ENCODE peak calls at places on chromosomes 1 and 21, in seven cellular contexts. U is hepatocyte, D is suprapubic skin, B is neural progenitor cell, V is colonic mucosa, I is left ventricle myocardium inferior, R is lung. E is an unnamed sample.

GRCh38 chr1:60540176-60540575 is 466.6 kb upstream of the C1orf87 start:
- DNase-seq in I (no peak), B (no peak), R (no peak), V (no peak), D (no peak), U (no peak), E (no peak)

GRCh38 chr21:27526451-27526850 is 559.6 kb upstream of the ADAMTS5 start:
- DNase-seq in U (no peak), R (no peak), B (no peak), V (no peak), I (peak; percentile 23), D (no peak), E (no peak)

GRCh38 chr1:37274896-37275631 is 199.3 kb upstream of the ZC3H12A start:
- DNase-seq in I (no peak), B (peak; percentile 26), D (no peak), R (no peak), V (no peak), U (no peak), E (no peak)

GRCh38 chr21:14916676-14917141 is 148.1 kb downstream of the NRIP1 start:
- DNase-seq in V (no peak), I (no peak), R (no peak), B (no peak), U (peak; percentile 17), D (no peak), E (no peak)

GRCh38 chr1:223326776-223327175 is 37.2 kb downstream of the SUSD4 start:
- DNase-seq in U (no peak), V (no peak), I (no peak), R (no peak), D (no peak), B (no peak), E (no peak)

GRCh38 chr1:20472860-20473711 is 12.9 kb downstream of the CAMK2N1 start:
- DNase-seq in D (no peak), V (peak; percentile 72), R (no peak), U (peak; percentile 88), I (peak; percentile 70), B (peak; percentile 92), E (peak; percentile 95)

GRCh38 chr1:81664341-81664740 is 136.4 kb upstream of the ADGRL2 start:
- DNase-seq in V (no peak), I (no peak), B (no peak), U (no peak), R (no peak), D (no peak), E (no peak)

GRCh38 chr1:200992382-200993101 is 31.0 kb downstream of the KIF21B start:
- DNase-seq in B (no peak), D (no peak), R (no peak), V (no peak), I (no peak), U (no peak), E (no peak)

GRCh38 chr21:41215856-41216408 is 48.0 kb downstream of the BACE2 start:
- DNase-seq in U (no peak), I (no peak), V (no peak), R (no peak), D (no peak), B (no peak), E (no peak)

GRCh38 chr1:184930645-184931044 is 43.7 kb downstream of the NIBAN1 start:
- DNase-seq in I (no peak), D (no peak), B (no peak), U (no peak), V (no peak), R (no peak), E (no peak)

GRCh38 chr1:68624233-68624632 is 127.4 kb upstream of the DEPDC1 start:
- DNase-seq in V (no peak), I (no peak), D (no peak), R (no peak), B (peak; percentile 13), U (no peak), E (no peak)

GRCh38 chr1:205505076-205505729 is 734 bp downstream of the CDK18 start:
- DNase-seq in D (no peak), V (peak; percentile 52), R (no peak), B (peak; percentile 50), I (peak; percentile 38), U (peak; percentile 42), E (no peak)

GRCh38 chr1:207793327-207793726 is 41.5 kb downstream of the CD46 start:
- DNase-seq in I (no peak), D (no peak), U (no peak), V (no peak), R (no peak), B (no peak), E (no peak)

GRCh38 chr1:5298376-5298775 is 644.0 kb downstream of the AJAP1 start:
- DNase-seq in D (no peak), V (no peak), I (no peak), U (no peak), B (no peak), R (no peak), E (no peak)
- TF ChIP-seq CTCF in D (no peak), V (no peak), I (no peak), U (no peak), B (no peak), R (no peak), E (no peak)

GRCh38 chr1:148372731-148373130 is 110.4 kb downstream of the PPIAL4G start:
- DNase-seq in B (no peak), V (peak; percentile 40), R (no peak), U (no peak), D (no peak), I (no peak), E (no peak)
- H3K27ac ChIP-seq in B (no peak overlapping the region), V (peak overlapping the region; percentile 47), R (no peak overlapping the region), U (peak overlapping the region; percentile 15), D (peak overlapping the region; percentile 62), I (no peak overlapping the region), E (no peak overlapping the region)

DNA sequence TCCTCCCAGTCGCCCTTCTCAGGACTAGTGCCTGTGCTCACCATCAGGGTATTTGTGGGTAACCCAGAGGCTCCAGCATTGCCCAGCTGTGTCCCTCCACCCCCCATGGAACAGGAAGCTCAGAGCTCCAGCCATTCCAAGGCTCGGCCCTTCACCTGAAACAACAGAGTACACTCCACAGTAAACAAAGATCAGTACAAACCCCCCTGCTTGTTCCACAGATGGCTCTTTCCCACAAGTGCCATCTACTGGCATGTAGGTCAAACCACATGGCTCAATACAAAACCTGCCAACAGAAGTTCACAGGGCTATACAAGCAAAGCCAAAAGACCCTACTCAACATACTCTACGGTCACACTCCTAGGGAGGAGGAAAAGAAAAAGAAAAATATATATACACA is 258.7 kb downstream of the AGBL4 start:
- DNase-seq in U (no peak), B (no peak), I (no peak), V (no peak), D (no peak), R (no peak), E (no peak)
- TF ChIP-seq CTCF in U (no peak), B (no peak), I (no peak), V (no peak), D (no peak), R (no peak), E (no peak)

GRCh38 chr1:58783090-58783992 is 506 bp downstream of the JUN start:
- DNase-seq in B (peak; percentile 82), R (peak; percentile 50), U (peak; percentile 68), V (peak; percentile 53), D (peak; percentile 84), I (peak; percentile 50), E (peak; percentile 77)
- H3K27ac ChIP-seq in B (no peak overlapping the region), R (peak overlapping the region; percentile 99), U (peak overlapping the region; percentile 95), V (peak overlapping the region; percentile 99), D (peak overlapping the region; percentile 99), I (peak overlapping the region; percentile 99), E (peak overlapping the region; percentile 99)

GRCh38 chr1:28759257-28759656 is 22.5 kb downstream of the YTHDF2 start:
- DNase-seq in R (no peak), D (no peak), U (no peak), V (no peak), B (no peak), I (no peak), E (no peak)

GRCh38 chr1:28755701-28756100 is 19.0 kb downstream of the YTHDF2 start:
- DNase-seq in R (no peak), D (no peak), I (no peak), U (no peak), B (no peak), V (no peak), E (no peak)

GRCh38 chr1:28758420-28758819 is 21.7 kb downstream of the YTHDF2 start:
- DNase-seq in B (no peak), D (no peak), R (no peak), I (no peak), U (no peak), V (no peak), E (no peak)

GRCh38 chr1:28761189-28761588 is 24.4 kb downstream of the YTHDF2 start:
- DNase-seq in R (no peak), D (no peak), B (no peak), U (no peak), V (no peak), I (no peak), E (no peak)

DNA sequence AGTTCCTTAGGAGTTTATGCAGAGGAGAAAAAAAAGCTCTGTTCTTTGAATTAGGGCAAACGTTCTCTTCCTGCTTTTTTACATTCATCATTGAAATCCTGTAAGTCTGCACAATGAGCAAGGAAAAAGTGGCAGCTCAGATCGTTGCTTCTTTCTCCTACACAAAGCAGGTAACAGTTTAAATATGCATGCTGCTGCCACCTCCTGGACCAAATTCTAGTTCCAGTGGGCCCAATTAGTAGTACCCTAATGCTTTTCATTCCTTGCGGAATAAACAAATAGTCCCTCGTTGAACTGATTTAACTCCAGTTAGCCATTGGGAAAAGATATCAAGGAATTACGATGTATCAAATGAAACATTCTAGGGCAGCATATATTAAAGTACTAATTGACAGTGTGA is 20.1 kb downstream of the YTHDF2 start:
- DNase-seq in D (no peak), I (no peak), R (no peak), V (no peak), B (peak; percentile 27), U (no peak), E (no peak)
- TF ChIP-seq CTCF in D (no peak), I (peak; percentile 30), R (no peak), V (no peak), B (peak; percentile 43), U (peak; percentile 23), E (no peak)

GRCh38 chr1:54994355-54994990 is 4.3 kb upstream of the BSND start:
- DNase-seq in I (no peak), V (no peak), R (no peak), D (no peak), B (no peak), U (no peak), E (peak; percentile 52)
- H3K27ac ChIP-seq in I (no peak overlapping the region), V (no peak overlapping the region), R (no peak overlapping the region), D (no peak overlapping the region), B (no peak overlapping the region), U (no peak overlapping the region), E (no peak overlapping the region)

DNA sequence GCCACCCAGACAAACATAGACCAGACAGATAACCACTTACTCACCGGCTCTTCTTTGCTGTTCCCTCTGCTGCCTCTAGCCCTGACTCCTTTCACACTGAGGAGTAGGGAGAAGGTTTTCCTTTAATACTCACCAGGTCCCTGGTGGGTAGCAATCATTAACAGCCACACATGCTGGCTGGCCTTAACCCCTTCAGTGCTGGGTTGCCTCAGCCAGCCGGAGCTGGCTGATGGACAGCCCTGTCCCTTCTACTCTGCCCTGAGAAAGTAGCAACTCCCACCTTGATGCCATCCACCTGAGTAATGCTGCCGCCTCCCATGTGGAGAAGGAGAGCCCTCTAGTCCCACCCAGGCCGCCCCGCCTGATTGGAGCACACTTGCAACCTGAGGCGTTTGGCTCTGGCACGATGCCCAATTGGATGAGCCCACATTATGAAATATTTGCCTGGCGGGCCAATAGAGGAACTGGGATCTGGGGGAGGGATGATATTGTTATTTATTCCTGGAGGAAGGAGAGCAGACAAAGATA is 71.6 kb downstream of the PLEKHA6 start:
- DNase-seq in U (peak; percentile 75), V (peak; percentile 68), I (peak; percentile 75), R (peak; percentile 70), D (peak; percentile 84), B (no peak), E (no peak)
- TF ChIP-seq CTCF in U (no peak), V (no peak), I (no peak), R (no peak), D (no peak), B (no peak), E (no peak)

E was measured in adrenal gland.